ENCODE peak calls at places on chromosomes 3 and 15, in four cellular contexts. M, T, Y and E are unnamed samples.

GRCh38 chr15:68055224-68055705 is 1.1 kb downstream of the PIAS1 start:
- DNase-seq in Y (peak), T (peak), M (peak), E (peak)

GRCh38 chr3:60555704-60556340 is 695.4 kb downstream of the FHIT start:
- DNase-seq in Y (peak), T (no peak), M (no peak), E (peak)

GRCh38 chr15:58931985-58932384 is 1.5 kb downstream of the SLTM start:
- DNase-seq in M (no peak), T (no peak), Y (no peak), E (peak)

GRCh38 chr3:25453521-25454410 is 25.7 kb downstream of the RARB start:
- DNase-seq in Y (no peak), T (no peak), M (no peak), E (no peak)

GRCh38 chr15:99674279-99674678 is 59.0 kb downstream of the LYSMD4 start:
- DNase-seq in T (no peak), Y (no peak), M (no peak), E (no peak)

GRCh38 chr15:52121896-52122295 is 9.3 kb upstream of the BCL2L10 start:
- DNase-seq in M (no peak), Y (no peak), T (no peak), E (no peak)

GRCh38 chr15:44501768-44502366 is 35.1 kb upstream of the EIF3J start:
- DNase-seq in M (peak), Y (no peak), T (no peak), E (peak)

GRCh38 chr3:14476583-14477265 is 63.4 kb downstream of the GRIP2 start:
- DNase-seq in M (no peak), T (no peak), Y (no peak), E (no peak)

GRCh38 chr3:53606793-53607192 is 112.4 kb downstream of the CACNA1D start:
- DNase-seq in Y (no peak), M (no peak), T (no peak), E (no peak)

GRCh38 chr3:13887746-13888300 is 8.0 kb upstream of the WNT7A start:
- DNase-seq in Y (no peak), T (no peak), M (no peak), E (no peak)

GRCh38 chr3:38578081-38578475 is 71.4 kb downstream of the SCN5A start:
- DNase-seq in M (no peak), T (peak), Y (no peak), E (no peak)

GRCh38 chr15:31499236-31499952 is 172.8 kb downstream of the KLF13 start:
- DNase-seq in M (no peak), Y (no peak), T (peak), E (no peak)

GRCh38 chr3:39267631-39268553 is 11.9 kb downstream of the CX3CR1 start:
- DNase-seq in M (no peak), T (peak), Y (no peak), E (no peak)

GRCh38 chr3:67526246-67526645 is 128.2 kb downstream of the SUCLG2 start:
- DNase-seq in T (no peak), Y (no peak), M (no peak), E (peak)

GRCh38 chr3:111073186-111073585 is 1.6 kb downstream of the NECTIN3 start:
- DNase-seq in Y (no peak), M (no peak), T (no peak), E (peak)

GRCh38 chr3:186949281-186949982 is 19.1 kb downstream of the ST6GAL1 start:
- DNase-seq in Y (no peak), T (no peak), M (no peak), E (peak)

GRCh38 chr3:39531681-39532080 is 64.2 kb downstream of the MOBP start:
- DNase-seq in Y (peak), M (no peak), T (no peak), E (peak)

GRCh38 chr3:4712109-4712508 is 219.0 kb downstream of the ITPR1 start:
- DNase-seq in M (no peak), T (no peak), Y (peak), E (peak)

GRCh38 chr3:196008387-196008786 is 73.5 kb downstream of the TFRC start:
- DNase-seq in Y (no peak), T (no peak), M (no peak), E (no peak)

GRCh38 chr3:188868803-188869202 is 303.0 kb upstream of the TPRG1 start:
- DNase-seq in T (no peak), Y (no peak), M (no peak), E (no peak)

GRCh38 chr3:39962566-39962965 is 153.2 kb downstream of the MYRIP start:
- DNase-seq in M (no peak), T (no peak), Y (no peak), E (peak)

GRCh38 chr3:23303601-23304217 is 100.6 kb downstream of the UBE2E2 start:
- DNase-seq in M (no peak), Y (peak), T (no peak), E (no peak)

GRCh38 chr3:63724987-63725386 is 72.5 kb downstream of the SNTN start:
- DNase-seq in Y (peak), T (no peak), M (no peak), E (peak)

GRCh38 chr15:32819406-32819930 is 101.7 kb downstream of the GREM1 start:
- DNase-seq in T (no peak), Y (no peak), M (no peak), E (peak)

GRCh38 chr3:124250053-124250452 is 258.1 kb upstream of the ROPN1 start:
- DNase-seq in M (peak), Y (no peak), T (no peak), E (peak)

GRCh38 chr3:129961142-129961541 is 13.4 kb upstream of the TRH start:
- DNase-seq in M (no peak), Y (no peak), T (no peak), E (no peak)

GRCh38 chr3:139264375-139264774 is 79.4 kb upstream of the MRPS22 start:
- DNase-seq in M (no peak), Y (no peak), T (no peak), E (no peak)

GRCh38 chr3:19972056-19972455 is 25.2 kb downstream of the RAB5A start:
- DNase-seq in M (no peak), T (no peak), Y (no peak), E (peak)

GRCh38 chr3:167728176-167728575 is 6.5 kb downstream of the PDCD10 start:
- DNase-seq in T (no peak), Y (no peak), M (no peak), E (peak)

GRCh38 chr3:195001961-195002861 is 268.7 kb downstream of the XXYLT1 start:
- DNase-seq in M (peak), T (peak), Y (peak), E (no peak)

GRCh38 chr3:33372218-33373081 is 67.8 kb downstream of the UBP1 start:
- DNase-seq in Y (peak), M (peak), T (peak), E (peak)

GRCh38 chr3:52055537-52056351 is 627 bp downstream of the DUSP7 start:
- DNase-seq in T (peak), M (peak), Y (no peak), E (peak)

GRCh38 chr15:57922780-57923179 is 142.7 kb downstream of the ALDH1A2 start:
- DNase-seq in Y (peak), T (no peak), M (no peak), E (no peak)

GRCh38 chr15:58179206-58179605 is 41.0 kb downstream of the AQP9 start:
- DNase-seq in M (no peak), T (no peak), Y (no peak), E (peak)

GRCh38 chr3:45948409-45948808 is 5.1 kb downstream of the CXCR6 start:
- DNase-seq in T (no peak), M (no peak), Y (no peak), E (peak)

GRCh38 chr3:100042577-100042981 is 71.7 kb downstream of the FILIP1L start:
- DNase-seq in M (no peak), Y (no peak), T (no peak), E (peak)

GRCh38 chr3:173395412-173396181 is 1.9 kb upstream of the NLGN1 start:
- DNase-seq in M (peak), Y (no peak), T (peak), E (peak)

GRCh38 chr3:99777210-99777549 is 40.5 kb upstream of the CMSS1 start:
- DNase-seq in Y (no peak), M (no peak), T (no peak), E (no peak)

GRCh38 chr3:8937064-8938020 is 25.9 kb downstream of the RAD18 start:
- DNase-seq in M (no peak), T (no peak), Y (peak), E (peak)

GRCh38 chr15:66298803-66299251 is 5.5 kb downstream of the DIS3L start:
- DNase-seq in M (peak), T (no peak), Y (no peak), E (no peak)